ENCODE peak calls at places on chromosomes 13 and 19, in five cellular contexts. C, F, B, I and W are unnamed samples.

GRCh38 chr13:77595166-77595810 is 59.8 kb downstream of the SCEL start:
- DNase-seq in B (no peak), C (no peak), F (no peak), I (no peak), W (no peak)

GRCh38 chr13:92984151-92984550 is 242.5 kb upstream of the GPC6 start:
- DNase-seq in B (no peak), F (no peak), I (peak), C (no peak), W (no peak)

GRCh38 chr13:51861728-51862300 is at the start of gene CCDC70:
- DNase-seq in C (no peak), I (peak), B (no peak), F (peak), W (peak)

GRCh38 chr19:52007436-52007804 is 591 bp downstream of the ZNF615 start:
- DNase-seq in F (no peak), B (no peak), I (no peak), C (peak), W (no peak)

GRCh38 chr19:15863272-15863671 is 34.6 kb downstream of the CYP4F2 start:
- DNase-seq in I (no peak), B (no peak), F (peak), C (no peak), W (peak)

GRCh38 chr13:89831157-89831556 is 1516.3 kb upstream of the MIR17HG start:
- DNase-seq in B (no peak), C (no peak), F (no peak), I (no peak), W (no peak)

GRCh38 chr19:40974633-40975037 is 16.4 kb upstream of the CYP2B6 start:
- DNase-seq in I (peak), F (peak), B (no peak), C (peak), W (peak)

GRCh38 chr13:64648293-64648692 is 2581.8 kb downstream of the PCDH9 start:
- DNase-seq in F (no peak), C (no peak), B (no peak), I (no peak), W (no peak)

GRCh38 chr19:9018163-9018875 is 8.1 kb upstream of the MUC16 start:
- DNase-seq in I (no peak), C (no peak), F (no peak), B (no peak), W (no peak)

GRCh38 chr19:51742736-51743288 is 8.9 kb downstream of the FPR1 start:
- DNase-seq in F (peak), I (no peak), B (no peak), C (no peak), W (no peak)

GRCh38 chr13:52665325-52665724 is 12.7 kb downstream of the SUGT1 start:
- DNase-seq in F (peak), I (peak), B (no peak), C (peak), W (peak)

GRCh38 chr13:27353166-27353583 is 71.2 kb upstream of the GTF3A start:
- DNase-seq in B (no peak), I (peak), C (no peak), F (peak), W (peak)

GRCh38 chr13:63201493-63201892 is 1785.8 kb upstream of the PCDH20 start:
- DNase-seq in B (no peak), F (no peak), C (no peak), I (no peak), W (no peak)

GRCh38 chr19:18118420-18119242 is 21.1 kb downstream of the MAST3 start:
- DNase-seq in I (peak), F (no peak), C (no peak), B (no peak), W (no peak)
- H3K4me3 ChIP-seq in I (peak), F (peak), C (peak), B (peak), W (peak)

DNA sequence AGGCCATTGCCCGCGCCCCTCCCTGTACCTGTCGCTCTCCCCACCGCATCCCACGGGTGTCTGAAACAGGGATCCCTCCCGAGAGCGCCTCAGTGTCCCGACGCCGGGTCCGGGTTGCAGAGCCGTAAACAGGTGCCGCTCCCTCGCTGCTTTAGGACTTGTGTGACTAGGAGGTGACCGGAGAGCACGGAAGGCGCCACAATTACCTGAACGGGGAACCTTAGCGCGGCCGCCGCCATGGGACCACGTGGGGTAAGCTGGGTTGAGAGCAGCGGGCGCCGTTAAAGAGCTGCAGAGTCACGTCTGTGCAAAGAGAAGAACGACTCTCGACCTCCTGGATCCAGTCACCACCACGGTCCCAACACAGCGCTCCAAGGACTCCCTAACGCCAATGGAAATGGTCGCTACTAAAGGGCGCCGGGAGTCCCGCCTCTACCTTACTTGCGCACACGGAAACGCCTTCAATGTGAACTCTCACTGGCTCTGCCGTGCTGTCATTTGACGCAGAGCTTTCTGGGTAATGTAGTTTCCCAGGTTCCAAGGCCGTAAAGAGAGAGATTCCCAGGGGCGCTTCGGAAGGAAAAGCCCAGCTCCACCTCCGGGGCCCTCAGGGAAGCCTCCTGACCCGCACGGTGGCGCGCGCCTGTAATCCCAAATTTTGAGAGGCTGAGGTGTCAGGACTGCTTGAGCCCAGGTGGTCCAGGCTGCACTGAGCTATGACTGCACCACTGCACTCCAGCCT is at the start of gene ZNF552:
- DNase-seq in C (peak), F (peak), I (peak), B (peak), W (peak)
- TF ChIP-seq CTCF in C (no peak), F (no peak), I (no peak), B (no peak), W (no peak)

GRCh38 chr19:20397292-20397691 is 168.3 kb downstream of the ZNF737 start:
- DNase-seq in B (no peak), I (no peak), F (no peak), C (no peak), W (no peak)
- H3K4me3 ChIP-seq in B (no peak), I (no peak), F (no peak), C (no peak), W (no peak)

DNA sequence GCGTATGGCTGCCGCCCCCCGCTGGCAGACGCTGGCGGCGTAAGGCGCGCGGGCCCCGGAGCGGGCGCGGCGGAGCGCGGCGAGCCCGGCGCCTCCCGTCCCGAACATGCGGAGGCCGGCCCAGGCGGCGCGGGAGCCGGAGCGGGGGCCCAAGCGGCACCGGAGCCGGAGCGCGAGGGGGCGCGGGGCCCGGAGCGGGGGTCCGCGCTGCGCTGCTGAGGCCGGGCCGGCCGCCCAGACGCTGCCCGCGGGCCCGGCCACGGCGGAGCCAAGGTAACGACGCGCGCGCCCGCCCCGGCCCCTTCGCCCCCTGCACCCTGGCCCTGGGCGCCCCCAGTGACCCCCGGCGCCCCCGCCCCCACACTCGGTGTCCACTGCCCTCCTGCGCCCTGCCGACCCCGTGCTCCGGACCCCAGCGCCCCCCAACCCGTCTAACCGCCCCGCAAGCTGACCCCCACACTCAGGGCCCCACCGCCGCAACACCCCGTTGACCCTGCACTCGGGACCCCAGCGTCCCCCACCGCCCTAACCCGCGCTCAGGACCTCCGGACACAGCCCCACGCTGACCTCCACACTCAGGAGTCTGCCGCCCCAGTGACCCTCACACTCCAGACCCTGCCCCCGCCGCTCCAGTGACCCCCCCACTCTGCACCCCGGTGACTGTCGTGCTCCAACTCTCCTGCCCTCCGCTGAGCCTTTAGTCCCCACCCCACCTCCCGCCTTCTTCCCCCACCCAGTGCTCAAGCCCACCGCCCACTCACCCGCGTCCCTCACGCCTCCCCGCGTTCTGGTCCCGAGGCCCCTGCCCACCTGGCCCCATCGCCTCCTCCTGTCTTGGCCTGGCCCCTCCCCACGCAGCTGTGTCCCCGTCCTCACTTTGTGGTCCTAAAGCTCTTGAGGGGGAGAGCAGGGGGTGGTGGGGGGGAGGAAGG is at the start of gene CSNK1G2:
- DNase-seq in B (peak), I (no peak), C (no peak), F (no peak), W (no peak)
- TF ChIP-seq CTCF in B (no peak), I (peak), C (no peak), F (no peak), W (no peak)

DNA sequence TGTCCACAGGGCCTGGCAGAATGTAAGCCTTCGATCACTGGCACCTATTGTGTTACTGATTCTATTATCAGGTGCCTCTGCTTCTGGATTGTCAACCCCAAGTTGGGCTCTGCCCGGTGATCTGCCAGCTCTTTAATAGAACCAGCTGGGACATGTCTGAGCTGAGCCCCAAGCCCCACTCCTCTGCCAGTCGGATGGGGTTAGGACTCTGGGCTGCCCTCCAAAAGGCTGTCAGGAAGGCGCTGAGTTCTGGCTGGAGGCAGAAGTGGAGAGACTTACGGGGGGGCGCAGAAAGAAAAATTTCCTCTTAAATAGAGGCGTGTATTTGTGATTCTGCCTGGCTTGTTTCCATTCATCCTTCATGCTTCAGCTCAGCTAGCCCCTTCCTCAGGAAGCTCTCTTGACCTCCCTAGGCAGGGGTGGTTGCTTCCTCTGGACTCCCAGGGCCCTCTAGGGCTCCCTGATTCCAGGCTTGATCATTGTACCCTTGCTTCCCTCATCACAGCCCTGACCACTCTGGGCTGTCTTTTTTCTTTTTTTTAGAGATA is 976 bp upstream of the KCNK6 start:
- DNase-seq in C (no peak), I (no peak), B (no peak), F (peak), W (peak)
- H3K4me3 ChIP-seq in C (no peak), I (no peak), B (no peak), F (peak), W (peak)

GRCh38 chr19:14114854-14115253 is 2.7 kb downstream of the PRKACA start:
- DNase-seq in F (no peak), B (peak), C (peak), I (no peak), W (peak)
- TF ChIP-seq CTCF in F (peak), B (peak), C (peak), I (peak), W (peak)

GRCh38 chr13:38830442-38831045 is 143.7 kb downstream of the FREM2 start:
- DNase-seq in B (no peak), F (no peak), I (no peak), C (no peak), W (no peak)
- H3K4me3 ChIP-seq in B (no peak), F (no peak), I (no peak), C (no peak), W (no peak)

GRCh38 chr13:74132768-74133656 is 1.2 kb downstream of the KLF12 start:
- DNase-seq in I (peak), F (peak), B (peak), C (peak), W (peak)
- TF ChIP-seq CTCF in I (no peak), F (no peak), B (no peak), C (no peak), W (no peak)

GRCh38 chr19:10870955-10871603 is at the start of gene CARM1:
- DNase-seq in B (peak), I (peak), C (peak), F (peak), W (peak)
- H3K4me3 ChIP-seq in B (peak), I (peak), C (peak), F (peak), W (peak)

GRCh38 chr19:3721131-3721899 is 13.1 kb downstream of the TJP3 start:
- DNase-seq in B (peak), C (peak), I (peak), F (peak), W (peak)
- TF ChIP-seq CTCF in B (no peak), C (no peak), I (no peak), F (no peak), W (no peak)